ENCODE peak calls at places on chromosomes 1 and 21, in four cellular contexts. One of them, this sample, is unnamed.

GRCh38 chr1:195075973-195076372 is 1532.3 kb downstream of the KCNT2 start:
- DNase-seq in right atrium auricular region: no peak
- DNase-seq in mucosa of descending colon: no peak
- DNase-seq in CD8-positive, alpha-beta T cell: no peak
- DNase-seq in this sample: no peak

GRCh38 chr1:61183471-61184034 is 101.2 kb downstream of the NFIA start:
- DNase-seq in CD8-positive, alpha-beta T cell: no peak
- DNase-seq in right atrium auricular region: no peak
- DNase-seq in mucosa of descending colon: peak; percentile 65
- DNase-seq in this sample: no peak

GRCh38 chr1:174023438-174023837 is 1.3 kb upstream of the RC3H1 start:
- DNase-seq in right atrium auricular region: no peak
- DNase-seq in mucosa of descending colon: no peak
- DNase-seq in CD8-positive, alpha-beta T cell: no peak
- DNase-seq in this sample: peak; percentile 84

GRCh38 chr1:159970932-159971342 is 16.9 kb upstream of the SLAMF9 start:
- DNase-seq in CD8-positive, alpha-beta T cell: no peak
- DNase-seq in right atrium auricular region: no peak
- DNase-seq in mucosa of descending colon: peak; percentile 81
- DNase-seq in this sample: no peak

GRCh38 chr21:15063821-15064575 is 802 bp downstream of the NRIP1 start:
- DNase-seq in right atrium auricular region: peak; percentile 70
- DNase-seq in CD8-positive, alpha-beta T cell: no peak
- DNase-seq in mucosa of descending colon: peak; percentile 71
- DNase-seq in this sample: no peak

GRCh38 chr1:157992031-157992568 is 1.3 kb upstream of the KIRREL1 start:
- DNase-seq in right atrium auricular region: peak; percentile 83
- DNase-seq in CD8-positive, alpha-beta T cell: peak; percentile 7
- DNase-seq in mucosa of descending colon: no peak
- DNase-seq in this sample: no peak

GRCh38 chr1:220274122-220274855 is 2.0 kb upstream of the RAB3GAP2 start:
- DNase-seq in right atrium auricular region: no peak
- DNase-seq in CD8-positive, alpha-beta T cell: no peak
- DNase-seq in mucosa of descending colon: no peak
- DNase-seq in this sample: no peak

GRCh38 chr1:247865416-247865815 is 8.4 kb downstream of the TRIM58 start:
- DNase-seq in right atrium auricular region: no peak
- DNase-seq in mucosa of descending colon: no peak
- DNase-seq in CD8-positive, alpha-beta T cell: no peak
- DNase-seq in this sample: no peak

GRCh38 chr1:110483308-110483685 is 32.3 kb downstream of the PROK1 start:
- DNase-seq in CD8-positive, alpha-beta T cell: no peak
- DNase-seq in mucosa of descending colon: no peak
- DNase-seq in right atrium auricular region: no peak
- DNase-seq in this sample: no peak

GRCh38 chr1:149848340-149848771 is 51.0 kb upstream of the BOLA1 start:
- DNase-seq in mucosa of descending colon: no peak
- DNase-seq in CD8-positive, alpha-beta T cell: no peak
- DNase-seq in right atrium auricular region: no peak
- DNase-seq in this sample: no peak

GRCh38 chr1:112744019-112744578 is 29.0 kb upstream of the PPM1J start:
- DNase-seq in mucosa of descending colon: no peak
- DNase-seq in CD8-positive, alpha-beta T cell: no peak
- DNase-seq in right atrium auricular region: no peak
- DNase-seq in this sample: no peak

GRCh38 chr1:13513885-13514546 is at the start of gene LRRC38:
- DNase-seq in CD8-positive, alpha-beta T cell: no peak
- DNase-seq in right atrium auricular region: no peak
- DNase-seq in mucosa of descending colon: no peak
- DNase-seq in this sample: no peak
- TF ChIP-seq CTCF in CD8-positive, alpha-beta T cell: no peak
- TF ChIP-seq CTCF in right atrium auricular region: no peak
- TF ChIP-seq CTCF in mucosa of descending colon: no peak
- TF ChIP-seq CTCF in this sample: no peak

DNA sequence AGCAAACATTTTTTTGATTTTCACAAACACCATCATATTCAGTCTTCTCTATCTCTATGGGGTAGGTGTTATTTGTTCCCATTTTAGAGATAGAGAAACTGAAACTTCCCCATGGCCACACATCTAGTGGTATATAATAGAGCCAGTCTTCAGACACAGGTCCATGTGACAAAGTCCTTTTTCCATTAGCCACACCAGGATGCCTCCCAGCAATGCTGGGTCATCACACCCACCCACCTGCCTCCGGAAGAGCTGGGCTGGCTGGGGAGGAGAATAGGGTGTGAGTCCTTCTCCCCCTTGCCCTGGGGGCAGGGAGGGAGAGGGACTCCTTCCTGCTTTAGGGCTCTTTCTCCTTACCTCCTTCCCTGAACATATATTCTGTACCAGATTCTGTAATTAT is 29.8 kb downstream of the SOX13 start:
- DNase-seq in CD8-positive, alpha-beta T cell: no peak
- DNase-seq in mucosa of descending colon: no peak
- DNase-seq in right atrium auricular region: no peak
- DNase-seq in this sample: no peak
- H3K4me3 ChIP-seq in CD8-positive, alpha-beta T cell: no peak overlapping the region
- H3K4me3 ChIP-seq in mucosa of descending colon: no peak overlapping the region
- H3K4me3 ChIP-seq in right atrium auricular region: no peak overlapping the region
- H3K4me3 ChIP-seq in this sample: no peak overlapping the region

GRCh38 chr1:22639286-22639685 is 2.9 kb downstream of the C1QA start:
- DNase-seq in right atrium auricular region: no peak
- DNase-seq in mucosa of descending colon: no peak
- DNase-seq in CD8-positive, alpha-beta T cell: no peak
- DNase-seq in this sample: no peak
- TF ChIP-seq CTCF in right atrium auricular region: no peak
- TF ChIP-seq CTCF in mucosa of descending colon: no peak
- TF ChIP-seq CTCF in CD8-positive, alpha-beta T cell: no peak
- TF ChIP-seq CTCF in this sample: no peak

DNA sequence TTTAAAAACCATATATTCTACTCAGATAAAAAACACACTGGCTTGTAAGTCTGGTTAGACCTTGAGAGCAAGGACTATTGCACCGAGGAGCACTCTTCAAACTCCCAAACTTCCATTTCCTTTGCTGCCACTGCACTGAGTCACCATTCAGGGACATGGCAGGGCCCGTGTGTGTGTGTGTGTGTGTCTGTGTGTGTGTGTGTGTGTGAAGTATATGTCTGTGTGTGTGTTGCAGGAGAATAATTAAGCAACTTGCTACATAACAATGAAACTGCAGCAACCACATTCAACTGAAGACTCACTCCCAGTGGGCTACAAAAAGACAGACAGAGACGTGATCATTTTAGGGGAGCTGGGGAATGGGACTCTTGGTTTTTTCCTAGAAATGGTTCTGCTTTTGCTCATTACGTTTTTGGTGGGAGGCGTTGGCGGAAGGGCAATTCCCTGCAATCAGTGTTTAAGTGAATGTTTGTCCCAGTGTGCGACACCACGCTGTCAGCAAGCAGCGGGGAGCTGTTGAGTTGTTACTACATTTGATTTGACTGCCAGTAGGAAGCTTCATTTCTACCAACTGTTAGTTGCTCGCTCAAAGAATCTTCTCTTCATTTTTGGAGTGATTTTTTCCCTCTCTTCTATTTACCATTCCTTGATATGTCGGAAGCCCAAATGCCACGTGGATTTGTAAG is 36.2 kb downstream of the ESRRG start:
- DNase-seq in CD8-positive, alpha-beta T cell: no peak
- DNase-seq in mucosa of descending colon: no peak
- DNase-seq in right atrium auricular region: no peak
- DNase-seq in this sample: no peak
- H3K4me3 ChIP-seq in CD8-positive, alpha-beta T cell: no peak overlapping the region
- H3K4me3 ChIP-seq in mucosa of descending colon: no peak overlapping the region
- H3K4me3 ChIP-seq in right atrium auricular region: no peak overlapping the region
- H3K4me3 ChIP-seq in this sample: no peak overlapping the region

GRCh38 chr1:47445823-47446567 is 8.2 kb downstream of the FOXD2 start:
- DNase-seq in right atrium auricular region: no peak
- DNase-seq in mucosa of descending colon: no peak
- DNase-seq in CD8-positive, alpha-beta T cell: no peak
- DNase-seq in this sample: no peak

GRCh38 chr1:47450606-47451005 is 12.8 kb downstream of the FOXD2 start:
- DNase-seq in right atrium auricular region: no peak
- DNase-seq in mucosa of descending colon: no peak
- DNase-seq in CD8-positive, alpha-beta T cell: no peak
- DNase-seq in this sample: no peak

GRCh38 chr1:47448462-47449233 is 10.8 kb downstream of the FOXD2 start:
- DNase-seq in CD8-positive, alpha-beta T cell: no peak
- DNase-seq in mucosa of descending colon: no peak
- DNase-seq in right atrium auricular region: no peak
- DNase-seq in this sample: no peak

GRCh38 chr1:47452426-47452825 is 14.6 kb downstream of the FOXD2 start:
- DNase-seq in CD8-positive, alpha-beta T cell: no peak
- DNase-seq in right atrium auricular region: no peak
- DNase-seq in mucosa of descending colon: no peak
- DNase-seq in this sample: no peak

GRCh38 chr1:47449702-47450552 is 12.1 kb downstream of the FOXD2 start:
- DNase-seq in right atrium auricular region: no peak
- DNase-seq in CD8-positive, alpha-beta T cell: no peak
- DNase-seq in mucosa of descending colon: no peak
- DNase-seq in this sample: no peak
- TF ChIP-seq CTCF in right atrium auricular region: peak; percentile 60
- TF ChIP-seq CTCF in CD8-positive, alpha-beta T cell: no peak
- TF ChIP-seq CTCF in mucosa of descending colon: peak; percentile 14
- TF ChIP-seq CTCF in this sample: peak; percentile 62

This sample was measured in retinal pigment epithelial cell.